ENCODE peak calls at places on chromosomes 4 and X, in eight cellular contexts. H, M, N, B, X, A, J and C are unnamed samples. For H3K4me1, the result is how much of the 10 kb centered on the place peaks cover.

GRCh38 chrX:19789782-19790181 is 97.6 kb downstream of the SH3KBP1 start:
- DNase-seq in H (no peak), M (no peak), N (no peak), B (no peak), X (no peak), A (no peak), J (no peak), C (no peak)

GRCh38 chr4:155676430-155676825 is 9.8 kb downstream of the GUCY1A1 start:
- DNase-seq in H (no peak), M (no peak), N (no peak), B (no peak), X (no peak), A (no peak), J (no peak), C (no peak)

GRCh38 chr4:155967098-155967497 is 13.4 kb upstream of the CTSO start:
- DNase-seq in H (no peak), M (no peak), N (no peak), B (no peak), X (no peak), A (no peak), J (no peak), C (no peak)

GRCh38 chr4:47068986-47069385 is 37.6 kb downstream of the GABRB1 start:
- DNase-seq in H (no peak), M (no peak), N (no peak), B (no peak), X (no peak), A (no peak), J (no peak), C (no peak)

GRCh38 chr4:24736066-24736465 is 59.3 kb upstream of the SOD3 start:
- DNase-seq in H (no peak), M (peak), N (no peak), B (peak), X (peak), A (no peak), J (no peak), C (no peak)

GRCh38 chrX:121987163-121987562 is 939.8 kb downstream of the GLUD2 start:
- DNase-seq in H (no peak), M (no peak), N (no peak), B (no peak), X (no peak), A (no peak), J (no peak), C (peak)

GRCh38 chr4:47747846-47748494 is 89.9 kb downstream of the CORIN start:
- DNase-seq in H (no peak), M (no peak), N (no peak), B (no peak), X (no peak), A (no peak), J (no peak), C (no peak)

GRCh38 chrX:84735025-84735424 is 232.8 kb upstream of the HDX start:
- DNase-seq in H (no peak), M (no peak), N (no peak), B (no peak), X (no peak), A (peak), J (no peak), C (no peak)

GRCh38 chr4:68209003-68209402 is 36.5 kb downstream of the TMPRSS11B start:
- DNase-seq in H (no peak), M (peak), N (no peak), B (peak), X (peak), A (no peak), J (no peak), C (no peak)

GRCh38 chr4:139050436-139050835 is 34.9 kb downstream of the NOCT start:
- DNase-seq in H (no peak), M (no peak), N (no peak), B (no peak), X (no peak), A (no peak), J (no peak), C (no peak)

GRCh38 chrX:155048997-155049619 is 21.8 kb downstream of the CMC4 start:
- DNase-seq in H (peak), M (peak), N (no peak), B (peak), X (no peak), A (peak), J (no peak), C (peak)

GRCh38 chrX:19832186-19832965 is 55.0 kb downstream of the SH3KBP1 start:
- DNase-seq in H (no peak), M (no peak), N (no peak), B (no peak), X (no peak), A (no peak), J (no peak), C (no peak)

GRCh38 chr4:11720292-11720691 is 291.6 kb upstream of the HS3ST1 start:
- DNase-seq in H (peak), M (peak), N (no peak), B (no peak), X (no peak), A (no peak), J (no peak), C (peak)

GRCh38 chrX:18075603-18076002 is 145.1 kb downstream of the BEND2 start:
- DNase-seq in H (no peak), M (peak), N (no peak), B (no peak), X (no peak), A (no peak), J (no peak), C (no peak)

GRCh38 chr4:163875327-163875726 is 380.8 kb downstream of the TMA16 start:
- DNase-seq in H (no peak), M (no peak), N (no peak), B (no peak), X (no peak), A (no peak), J (no peak), C (no peak)

GRCh38 chr4:163866728-163867313 is 372.3 kb downstream of the TMA16 start:
- DNase-seq in H (no peak), M (no peak), N (no peak), B (peak), X (no peak), A (no peak), J (no peak), C (no peak)

DNA sequence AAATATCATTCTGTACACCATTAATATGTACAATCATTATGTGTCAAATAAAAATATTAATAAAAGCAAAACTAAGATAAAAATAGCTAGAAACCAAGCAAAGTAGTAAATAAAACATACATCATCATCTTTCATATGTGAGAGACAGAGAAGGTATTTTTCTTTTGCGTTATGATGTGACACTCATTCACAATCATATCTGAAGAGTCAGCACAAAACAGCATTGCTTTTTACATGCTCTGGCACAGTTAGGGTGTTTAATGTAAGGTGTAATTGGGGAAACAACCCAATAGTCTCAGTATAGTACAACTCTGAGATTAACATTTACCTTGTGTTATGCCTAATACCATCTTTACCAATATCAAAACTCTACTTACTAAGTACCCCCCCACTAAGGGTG is 376.6 kb downstream of the TMA16 start:
- DNase-seq in H (no peak), M (no peak), N (no peak), B (no peak), X (no peak), A (no peak), J (no peak), C (no peak)
- TF ChIP-seq REST in H (no peak), M (no peak), N (no peak), B (no peak), X (no peak), A (no peak), J (no peak), C (no peak)

GRCh38 chr4:183139972-183140570 is 41.0 kb downstream of the WWC2 start:
- DNase-seq in H (no peak), M (no peak), N (no peak), B (no peak), X (no peak), A (peak), J (no peak), C (no peak)

GRCh38 chr4:183139058-183139740 is 40.1 kb downstream of the WWC2 start:
- DNase-seq in H (no peak), M (no peak), N (no peak), B (no peak), X (no peak), A (no peak), J (no peak), C (no peak)

GRCh38 chr4:183142566-183143545 is 43.8 kb downstream of the WWC2 start:
- DNase-seq in H (no peak), M (no peak), N (no peak), B (no peak), X (no peak), A (no peak), J (no peak), C (peak)

GRCh38 chr4:183140911-183141320 is 41.9 kb downstream of the WWC2 start:
- DNase-seq in H (no peak), M (no peak), N (no peak), B (no peak), X (no peak), A (no peak), J (no peak), C (no peak)

GRCh38 chr4:183141997-183142396 is 42.9 kb downstream of the WWC2 start:
- DNase-seq in H (no peak), M (no peak), N (no peak), B (no peak), X (no peak), A (no peak), J (no peak), C (no peak)
- H3K4me1 ChIP-seq in H (under half), M (half or more), N (half or more), B (under half), X (under half), A (half or more), J (under half), C (under half)

GRCh38 chr4:20490734-20491133 is 209.5 kb upstream of the PACRGL start:
- DNase-seq in H (no peak), M (peak), N (no peak), B (no peak), X (no peak), A (no peak), J (no peak), C (no peak)

GRCh38 chr4:20496078-20496477 is 204.2 kb upstream of the PACRGL start:
- DNase-seq in H (no peak), M (no peak), N (no peak), B (no peak), X (no peak), A (no peak), J (no peak), C (no peak)

DNA sequence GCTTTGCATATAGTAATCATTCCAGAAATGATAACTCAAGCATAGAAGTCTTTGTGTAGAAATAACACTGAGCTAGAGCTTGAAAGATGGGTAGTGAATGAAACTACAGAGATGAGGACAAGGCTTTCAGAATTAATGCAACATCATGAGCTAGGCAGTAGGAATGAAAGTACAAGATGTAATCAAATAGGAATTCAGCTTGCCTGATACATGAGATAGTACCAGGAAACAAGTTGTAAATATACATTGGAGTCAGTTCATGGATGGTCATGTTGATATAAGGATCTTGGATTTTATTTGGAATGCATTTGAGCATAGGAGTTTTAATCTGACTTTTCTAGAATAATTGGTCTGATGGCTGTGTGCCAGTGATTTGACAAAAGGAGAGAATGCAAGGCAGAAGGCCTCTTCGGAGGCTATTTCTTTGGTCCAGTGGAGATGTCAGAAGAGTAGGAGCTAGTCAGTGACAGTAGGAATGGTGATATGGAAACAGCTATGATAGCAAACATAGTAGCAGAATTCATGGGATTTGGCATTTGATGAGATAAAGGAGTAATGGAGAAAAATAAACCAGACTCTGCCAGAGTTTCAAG is 206.4 kb upstream of the PACRGL start:
- DNase-seq in H (no peak), M (no peak), N (no peak), B (no peak), X (no peak), A (no peak), J (no peak), C (no peak)
- TF ChIP-seq REST in H (no peak), M (no peak), N (no peak), B (no peak), X (no peak), A (no peak), J (no peak), C (no peak)

DNA sequence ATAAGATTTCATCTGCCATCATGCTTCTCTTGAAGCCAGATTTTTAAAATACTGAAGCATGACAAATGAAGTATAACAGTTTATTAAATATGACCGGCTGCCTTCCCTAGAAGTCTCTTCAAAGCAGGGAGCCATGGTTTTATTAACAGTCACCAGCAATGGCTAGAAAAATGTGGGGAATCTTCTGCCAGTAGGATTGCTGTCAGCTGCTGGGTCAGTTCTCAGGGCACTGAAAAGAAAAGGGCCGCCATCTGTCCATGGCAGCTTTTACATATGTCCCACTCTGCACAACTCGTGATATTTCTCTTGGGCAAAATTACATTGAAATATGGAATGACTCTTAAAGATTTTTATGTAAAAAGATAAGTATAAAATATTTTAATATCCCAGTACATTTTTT is 2.8 kb downstream of the CCNG2 start:
- DNase-seq in H (no peak), M (no peak), N (no peak), B (no peak), X (no peak), A (no peak), J (no peak), C (no peak)
- H3K4me1 ChIP-seq in H (under half), M (under half), N (under half), B (under half), X (under half), A (under half), J (under half), C (under half)

GRCh38 chr4:1854752-1855151 is 1.2 kb downstream of the LETM1 start:
- DNase-seq in H (no peak), M (no peak), N (no peak), B (no peak), X (no peak), A (no peak), J (no peak), C (no peak)

GRCh38 chr4:1851160-1851559 is 4.8 kb downstream of the LETM1 start:
- DNase-seq in H (no peak), M (no peak), N (no peak), B (no peak), X (no peak), A (no peak), J (no peak), C (no peak)

GRCh38 chr4:1852904-1853623 is 2.9 kb downstream of the LETM1 start:
- DNase-seq in H (no peak), M (no peak), N (no peak), B (peak), X (no peak), A (no peak), J (no peak), C (no peak)

GRCh38 chr4:1850276-1850675 is 5.7 kb downstream of the LETM1 start:
- DNase-seq in H (no peak), M (no peak), N (no peak), B (no peak), X (no peak), A (no peak), J (no peak), C (no peak)

DNA sequence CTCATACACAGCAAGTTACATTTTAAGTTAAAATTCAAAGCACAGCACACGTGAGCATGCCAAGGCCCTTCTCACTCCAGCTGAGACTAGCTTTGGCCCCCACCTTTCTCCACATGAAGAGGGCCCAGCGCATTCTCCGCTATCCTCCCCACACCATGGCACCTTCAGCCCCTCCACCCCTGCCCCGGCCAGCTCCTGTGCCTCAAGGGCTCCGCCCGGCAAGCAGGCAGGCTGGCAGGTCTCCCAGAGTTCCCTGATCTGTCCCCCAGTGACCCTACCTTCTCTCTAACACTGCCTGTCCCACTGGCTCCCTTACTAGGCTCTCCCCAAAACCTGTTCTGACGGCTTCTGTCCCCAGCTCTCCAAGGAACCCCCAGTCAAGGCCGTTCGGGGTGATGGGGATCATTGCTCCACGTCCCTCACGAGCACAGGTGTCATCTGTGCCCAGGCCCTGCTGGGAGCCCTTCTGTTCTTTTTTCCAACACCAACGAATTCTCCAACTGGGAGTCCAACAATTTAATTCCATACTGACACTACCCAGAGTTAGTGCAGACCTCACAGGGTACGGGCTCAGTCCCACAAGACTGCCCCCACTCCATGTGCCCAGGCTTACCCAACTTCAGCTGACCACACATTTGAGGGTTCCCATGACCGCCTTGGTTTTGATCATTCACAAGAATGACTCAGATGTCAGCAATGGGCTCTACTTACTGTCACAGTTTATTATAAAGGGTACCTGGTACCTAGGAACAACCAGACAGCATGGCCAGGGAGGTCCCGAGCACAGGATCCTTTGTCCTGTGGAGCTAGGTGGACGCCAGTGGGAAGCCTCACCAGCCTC is 4.2 kb downstream of the LETM1 start:
- DNase-seq in H (no peak), M (no peak), N (no peak), B (no peak), X (no peak), A (no peak), J (no peak), C (no peak)
- TF ChIP-seq REST in H (no peak), M (no peak), N (no peak), B (no peak), X (no peak), A (no peak), J (no peak), C (no peak)